ENCODE peak calls at places on chromosome 16, in four cellular contexts. J is GM12878, M is HepG2, C is K562. N is an unnamed sample.

GRCh38 chr16:51854401-51854951 is 692.5 kb downstream of the TOX3 start:
- DNase-seq in J (no peak), M (no peak), C (no peak), N (no peak)

GRCh38 chr16:88784074-88784855 is 755 bp downstream of the PIEZO1 start:
- DNase-seq in J (no peak), C (peak; percentile 77), M (peak; percentile 75), N (peak; percentile 75)

GRCh38 chr16:70437017-70437581 is 1.8 kb downstream of the ST3GAL2 start:
- DNase-seq in M (peak; percentile 57), J (no peak), C (peak; percentile 83), N (peak; percentile 68)

GRCh38 chr16:52407778-52408177 is 139.2 kb downstream of the TOX3 start:
- DNase-seq in M (no peak), C (no peak), J (no peak), N (no peak)

GRCh38 chr16:67456383-67457140 is 24.4 kb downstream of the ATP6V0D1 start:
- DNase-seq in C (no peak), M (no peak), J (no peak), N (peak; percentile 61)

GRCh38 chr16:2752850-2753522 is 548 bp downstream of the SRRM2 start:
- DNase-seq in J (no peak), C (peak; percentile 94), M (peak; percentile 56), N (no peak)

GRCh38 chr16:82133798-82134197 is 36.2 kb downstream of the MPHOSPH6 start:
- DNase-seq in J (no peak), C (no peak), M (no peak), N (no peak)

GRCh38 chr16:68257251-68257905 is 6.9 kb upstream of the SLC7A6 start:
- DNase-seq in C (no peak), M (no peak), J (no peak), N (no peak)

GRCh38 chr16:88882358-88883030 is 16.0 kb upstream of the PABPN1L start:
- DNase-seq in M (no peak), J (no peak), C (peak; percentile 61), N (no peak)

GRCh38 chr16:11330526-11331237 is 14.6 kb upstream of the RMI2 start:
- DNase-seq in J (no peak), C (no peak), M (peak; percentile 58), N (no peak)

GRCh38 chr16:1691276-1691675 is 13.2 kb downstream of the JPT2 start:
- DNase-seq in C (no peak), M (no peak), J (no peak), N (no peak)

GRCh38 chr16:50671644-50672260 is 9.4 kb downstream of the SNX20 start:
- DNase-seq in C (peak; percentile 45), M (peak; percentile 36), J (no peak), N (peak; percentile 59)

GRCh38 chr16:48636521-48636920 is 26.5 kb upstream of the N4BP1 start:
- DNase-seq in J (no peak), C (no peak), M (no peak), N (no peak)

GRCh38 chr16:68367034-68367433 is 56.2 kb downstream of the PRMT7 start:
- DNase-seq in J (no peak), C (peak; percentile 73), M (peak; percentile 53), N (peak; percentile 75)

GRCh38 chr16:7602424-7602935 is 269.8 kb downstream of the RBFOX1 start:
- DNase-seq in J (no peak), C (no peak), M (no peak), N (no peak)

GRCh38 chr16:72934661-72935403 is 113.1 kb downstream of the ZFHX3 start:
- DNase-seq in J (no peak), C (no peak), M (no peak), N (no peak)

GRCh38 chr16:85480727-85481101 is 132.4 kb upstream of the GSE1 start:
- DNase-seq in J (no peak), C (no peak), M (no peak), N (no peak)

GRCh38 chr16:53511403-53512280 is 8.6 kb upstream of the AKTIP start:
- DNase-seq in C (no peak), J (no peak), M (peak; percentile 98), N (no peak)

GRCh38 chr16:79076039-79076767 is 524.3 kb downstream of the MAF start:
- DNase-seq in J (no peak), M (no peak), C (no peak), N (no peak)

GRCh38 chr16:38941-39892 is 14.2 kb downstream of the POLR3K start:
- DNase-seq in M (no peak), C (no peak), J (peak; percentile 79), N (no peak)

GRCh38 chr16:253833-254232 is 19.2 kb downstream of the FAM234A start:
- DNase-seq in J (no peak), M (no peak), C (no peak), N (no peak)

GRCh38 chr16:81405702-81406113 is 38.9 kb upstream of the CMIP start:
- DNase-seq in C (no peak), J (no peak), M (peak; percentile 91), N (peak; percentile 36)

GRCh38 chr16:27853651-27854050 is 209.9 kb downstream of the GSG1L start:
- DNase-seq in C (no peak), M (no peak), J (no peak), N (no peak)

GRCh38 chr16:54284319-54284930 is 2.2 kb downstream of the IRX3 start:
- DNase-seq in M (no peak), J (no peak), C (no peak), N (peak; percentile 46)

GRCh38 chr16:81803332-81803731 is 24.2 kb downstream of the PLCG2 start:
- DNase-seq in J (no peak), C (no peak), M (no peak), N (no peak)

GRCh38 chr16:67561824-67562525 is 351 bp upstream of the CTCF start:
- DNase-seq in J (peak; percentile 89), M (peak; percentile 97), C (peak; percentile 98), N (peak; percentile 94)

GRCh38 chr16:15464401-15465186 is 30.2 kb downstream of the BMERB1 start:
- DNase-seq in J (no peak), C (no peak), M (no peak), N (no peak)

GRCh38 chr16:12907670-12908233 is 6.4 kb downstream of the SHISA9 start:
- DNase-seq in J (no peak), C (peak; percentile 24), M (peak; percentile 22), N (peak; percentile 46)

GRCh38 chr16:73546351-73546845 is 498.5 kb upstream of the ZFHX3 start:
- DNase-seq in C (no peak), J (no peak), M (no peak), N (no peak)

GRCh38 chr16:70702624-70703023 is 16.8 kb upstream of the MTSS2 start:
- DNase-seq in J (no peak), M (no peak), C (no peak), N (no peak)

GRCh38 chr16:63292036-63292435 is 1255.8 kb upstream of the CDH8 start:
- DNase-seq in M (no peak), C (no peak), J (no peak), N (no peak)

GRCh38 chr16:63287411-63287810 is 1251.2 kb upstream of the CDH8 start:
- DNase-seq in J (no peak), C (no peak), M (no peak), N (no peak)

GRCh38 chr16:63289834-63290460 is 1253.7 kb upstream of the CDH8 start:
- DNase-seq in M (peak; percentile 44), J (no peak), C (peak; percentile 6), N (peak; percentile 69)
- TF ChIP-seq TCF7 in M (no peak), J (no peak), C (no peak), N (no peak)

GRCh38 chr16:83996481-83997252 is 28.6 kb downstream of the NECAB2 start:
- DNase-seq in J (no peak), M (no peak), C (peak; percentile 51), N (no peak)

GRCh38 chr16:83994087-83994486 is 26.0 kb downstream of the NECAB2 start:
- DNase-seq in J (no peak), C (no peak), M (peak; percentile 75), N (no peak)

GRCh38 chr16:83994703-83995102 is 26.7 kb downstream of the NECAB2 start:
- DNase-seq in J (no peak), C (no peak), M (no peak), N (no peak)

GRCh38 chr16:83998091-83998490 is 30.0 kb downstream of the NECAB2 start:
- DNase-seq in M (no peak), C (no peak), J (no peak), N (no peak)

DNA sequence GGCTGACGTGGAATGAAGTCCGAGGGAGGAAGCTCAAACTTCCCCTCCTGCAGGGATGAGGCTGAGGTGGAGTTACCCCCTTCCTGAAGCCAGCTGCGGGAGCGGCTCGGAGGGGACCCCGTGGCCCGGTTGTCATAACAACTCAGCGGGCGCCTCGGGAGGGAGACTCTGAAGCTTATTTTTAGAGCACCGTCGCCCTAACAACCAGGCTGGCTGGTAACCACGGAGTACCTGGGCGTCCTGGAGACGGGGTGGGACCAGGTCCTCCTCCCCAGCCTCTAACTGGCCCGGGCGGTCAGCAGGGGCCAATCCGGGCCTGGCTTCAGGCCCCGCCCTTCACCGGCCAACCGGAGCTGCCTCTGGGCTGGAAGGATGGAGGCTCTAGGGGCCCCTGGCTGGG is 27.7 kb downstream of the NECAB2 start:
- DNase-seq in J (no peak), M (no peak), C (peak; percentile 73), N (peak; percentile 77)
- TF ChIP-seq TCF7 in J (no peak), M (no peak), C (no peak), N (no peak)

GRCh38 chr16:65114527-65114926 is 7.3 kb downstream of the CDH11 start:
- DNase-seq in J (no peak), C (no peak), M (no peak), N (no peak)

GRCh38 chr16:65117701-65118448 is 4.0 kb downstream of the CDH11 start:
- DNase-seq in C (peak; percentile 33), M (peak; percentile 59), J (peak; percentile 2), N (peak; percentile 69)

GRCh38 chr16:65118866-65119265 is 3.0 kb downstream of the CDH11 start:
- DNase-seq in M (no peak), C (no peak), J (no peak), N (no peak)

GRCh38 chr16:65116818-65117430 is 4.9 kb downstream of the CDH11 start:
- DNase-seq in M (no peak), J (no peak), C (no peak), N (no peak)

DNA sequence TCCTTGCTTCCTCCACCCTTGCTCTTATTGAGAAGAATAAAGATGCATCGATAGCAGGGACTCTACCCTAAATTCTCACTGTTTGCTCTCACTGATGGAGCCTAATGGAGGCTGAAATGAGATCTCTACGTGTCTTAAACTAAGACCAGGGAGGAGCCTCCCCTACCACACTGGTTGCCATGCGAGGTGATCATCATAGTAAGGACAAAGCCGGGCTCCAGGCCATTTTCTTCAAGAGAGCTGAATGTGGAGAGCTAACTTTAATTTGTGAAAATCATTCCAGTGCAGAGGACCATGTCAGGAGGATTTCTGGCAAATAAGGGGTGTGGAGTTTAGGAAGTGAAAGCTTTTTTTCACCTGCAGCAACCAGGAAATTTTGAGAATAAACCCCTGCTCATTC is 5.6 kb downstream of the CDH11 start:
- DNase-seq in C (no peak), J (no peak), M (no peak), N (no peak)
- TF ChIP-seq TCF7 in C (no peak), J (no peak), M (no peak), N (no peak)

GRCh38 chr16:4481965-4482364 is 5.8 kb downstream of the HMOX2 start:
- DNase-seq in M (no peak), J (no peak), C (no peak), N (no peak)
- TF ChIP-seq TCF7 in M (no peak), J (no peak), C (no peak), N (no peak)